ENCODE peak calls at places on chromosomes 12 and 14, in eight cellular contexts. B is lower lobe of right lung, J is A673, U is aorta, L is brain microvascular endothelial cell, Y is cardiac muscle cell, V is upper lobe of right lung, G is psoas muscle. M is an unnamed sample.

GRCh38 chr12:125873031-125873430 is 807.8 kb downstream of the AACS start:
- DNase-seq in L (no peak), V (no peak), B (no peak), Y (no peak), U (no peak), G (no peak), J (no peak), M (no peak)

GRCh38 chr12:12273291-12273957 is 6.6 kb upstream of the LRP6 start:
- DNase-seq in B (no peak), U (no peak), G (no peak), V (no peak), J (no peak), Y (no peak), L (peak; percentile 75), M (no peak)

GRCh38 chr14:36264107-36264506 is 56.3 kb downstream of the MBIP start:
- DNase-seq in Y (no peak), L (no peak), J (no peak), G (no peak), B (no peak), U (no peak), V (no peak), M (no peak)

GRCh38 chr12:42977451-42978230 is 388.1 kb upstream of the PRICKLE1 start:
- DNase-seq in V (no peak), U (no peak), L (no peak), J (peak; percentile 2), G (no peak), Y (no peak), B (no peak), M (no peak)

GRCh38 chr12:31868980-31869379 is 90.2 kb upstream of the RESF1 start:
- DNase-seq in G (no peak), J (peak; percentile 50), Y (peak; percentile 86), L (no peak), V (no peak), B (no peak), U (no peak), M (no peak)

GRCh38 chr12:27711312-27711682 is 665 bp downstream of the MRPS35 start:
- DNase-seq in J (no peak), Y (no peak), L (peak; percentile 5), U (no peak), B (no peak), G (no peak), V (no peak), M (no peak)

GRCh38 chr12:18072723-18073122 is 17.3 kb downstream of the RERGL start:
- DNase-seq in L (no peak), J (no peak), V (no peak), G (no peak), Y (no peak), B (no peak), U (no peak), M (no peak)

GRCh38 chr12:48351022-48351708 is 446 bp upstream of the ZNF641 start:
- DNase-seq in L (peak; percentile 66), J (peak; percentile 44), B (peak; percentile 84), Y (peak; percentile 95), G (peak; percentile 84), U (peak; percentile 91), V (no peak), M (no peak)

GRCh38 chr14:23160924-23161522 is 22.4 kb downstream of the SLC7A8 start:
- DNase-seq in L (peak; percentile 41), J (peak; percentile 69), V (peak; percentile 86), B (peak; percentile 72), G (peak; percentile 51), U (no peak), Y (peak; percentile 95), M (no peak)

DNA sequence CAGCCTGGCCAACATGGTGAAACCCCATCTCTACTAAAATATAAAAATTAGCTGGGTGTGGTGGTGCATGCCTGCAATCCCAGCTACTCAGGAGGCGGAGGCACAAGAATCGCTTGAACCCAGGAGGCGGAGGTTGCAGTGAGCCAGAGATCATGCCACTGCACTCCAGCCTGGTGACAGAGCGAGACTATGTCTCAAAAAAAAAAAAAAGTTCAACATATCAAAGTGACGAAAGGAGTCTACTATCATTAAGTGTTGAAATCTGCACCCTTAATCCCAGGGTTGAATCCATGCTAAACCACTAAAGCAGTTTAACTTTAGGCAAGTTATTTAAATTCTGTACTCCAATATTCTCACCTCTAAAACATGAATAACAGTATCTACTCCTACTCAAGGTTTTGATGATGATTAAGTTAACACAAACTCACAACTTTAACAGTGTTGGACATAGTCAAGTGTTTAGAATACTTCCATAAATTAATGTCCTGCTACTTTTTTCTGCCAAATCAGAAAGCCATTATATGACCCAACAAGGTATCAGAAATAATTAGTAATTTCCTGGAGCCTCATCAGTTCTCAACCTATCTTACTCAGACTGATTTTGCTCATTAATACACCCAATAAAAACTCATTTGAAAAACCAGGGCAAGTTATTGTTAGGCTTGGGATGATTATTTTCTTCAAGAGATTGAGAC is 10.9 kb downstream of the HNRNPC start:
- DNase-seq in G (no peak), L (no peak), J (no peak), V (peak; percentile 68), U (no peak), Y (no peak), B (peak; percentile 59), M (no peak)
- H3K4me3 ChIP-seq in G (peak overlapping the region; percentile 15), L (no peak overlapping the region), J (no peak overlapping the region), V (no peak overlapping the region), U (no peak overlapping the region), Y (no peak overlapping the region), B (no peak overlapping the region), M (no peak overlapping the region)

DNA sequence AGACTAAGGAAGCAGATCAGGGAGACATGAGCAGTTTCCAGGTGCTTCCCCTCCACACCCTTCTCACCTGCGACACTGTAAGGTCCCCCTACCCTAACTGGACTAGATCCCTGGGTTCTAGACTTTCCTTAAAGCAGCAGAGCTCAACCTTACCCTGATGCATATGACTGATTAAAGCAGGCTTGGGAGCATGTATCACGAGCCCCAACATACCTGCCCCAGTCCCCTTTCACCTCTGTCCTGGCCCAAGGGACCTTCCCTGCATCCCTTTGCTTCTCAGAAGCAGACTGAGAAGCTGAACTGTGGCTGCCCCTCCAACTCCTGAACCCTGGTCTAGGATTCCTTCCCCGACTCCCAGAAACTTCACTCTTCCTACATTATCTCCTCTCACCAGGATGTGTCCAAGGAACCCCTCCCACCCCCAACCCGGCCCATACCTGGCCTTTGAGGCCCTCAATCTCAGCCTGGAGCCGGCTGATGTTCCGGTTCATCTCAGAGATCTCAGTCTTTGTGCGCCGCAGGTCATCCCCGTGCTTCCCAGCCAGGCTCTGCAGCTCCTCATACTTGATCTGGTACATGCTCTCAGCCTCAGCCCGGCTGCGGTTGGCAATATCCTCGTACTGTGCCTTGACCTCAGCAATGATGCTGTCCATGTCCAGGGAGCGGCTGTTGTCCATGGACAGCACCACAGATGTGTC is 5.4 kb downstream of the KRT8 start:
- DNase-seq in U (no peak), L (no peak), Y (no peak), J (no peak), V (no peak), B (no peak), G (no peak), M (no peak)
- H3K36me3 ChIP-seq in U (peaks cover 3% of the 10 kb centered on the region), L (no peaks in the 10 kb centered on the region), Y (peaks cover 47% of the 10 kb centered on the region), J (no peaks in the 10 kb centered on the region), V (no peaks in the 10 kb centered on the region), B (peaks cover 23% of the 10 kb centered on the region), G (no peaks in the 10 kb centered on the region), M (no peaks in the 10 kb centered on the region)

DNA sequence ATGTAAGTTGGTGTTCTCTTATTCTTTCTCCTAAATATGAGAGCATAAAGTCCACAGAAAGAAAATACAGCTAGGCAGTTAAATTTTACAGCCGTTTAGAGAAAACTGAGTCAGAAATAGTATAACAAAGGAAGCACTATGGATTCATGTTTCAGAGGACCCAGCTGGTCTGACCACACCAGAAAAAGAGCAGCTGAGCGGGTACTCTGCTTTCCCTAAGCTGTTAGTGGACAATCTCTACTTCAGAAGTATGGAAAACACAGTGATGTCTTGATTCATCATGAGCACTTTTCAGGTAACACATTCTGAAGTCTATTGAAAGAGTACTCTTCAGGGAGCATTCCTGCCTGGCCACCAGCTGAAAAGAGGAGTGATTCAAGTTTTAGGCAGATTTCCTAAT is 12.4 kb downstream of the PPM1H start:
- DNase-seq in J (no peak), B (no peak), G (no peak), V (no peak), U (no peak), Y (no peak), L (no peak), M (no peak)
- H3K27ac ChIP-seq in J (no peak overlapping the region), B (no peak overlapping the region), G (no peak overlapping the region), V (no peak overlapping the region), U (no peak overlapping the region), Y (no peak overlapping the region), L (no peak overlapping the region), M (no peak overlapping the region)

GRCh38 chr12:56723352-56723751 is 1.7 kb downstream of the NACA start:
- DNase-seq in Y (no peak), J (no peak), L (no peak), U (no peak), G (no peak), B (no peak), V (no peak), M (no peak)
- H3K4me3 ChIP-seq in Y (peak overlapping the region; percentile 86), J (peak overlapping the region; percentile 89), L (peak overlapping the region; percentile 83), U (peak overlapping the region; percentile 80), G (peak overlapping the region; percentile 86), B (peak overlapping the region; percentile 87), V (peak overlapping the region; percentile 85), M (peak overlapping the region; percentile 90)

DNA sequence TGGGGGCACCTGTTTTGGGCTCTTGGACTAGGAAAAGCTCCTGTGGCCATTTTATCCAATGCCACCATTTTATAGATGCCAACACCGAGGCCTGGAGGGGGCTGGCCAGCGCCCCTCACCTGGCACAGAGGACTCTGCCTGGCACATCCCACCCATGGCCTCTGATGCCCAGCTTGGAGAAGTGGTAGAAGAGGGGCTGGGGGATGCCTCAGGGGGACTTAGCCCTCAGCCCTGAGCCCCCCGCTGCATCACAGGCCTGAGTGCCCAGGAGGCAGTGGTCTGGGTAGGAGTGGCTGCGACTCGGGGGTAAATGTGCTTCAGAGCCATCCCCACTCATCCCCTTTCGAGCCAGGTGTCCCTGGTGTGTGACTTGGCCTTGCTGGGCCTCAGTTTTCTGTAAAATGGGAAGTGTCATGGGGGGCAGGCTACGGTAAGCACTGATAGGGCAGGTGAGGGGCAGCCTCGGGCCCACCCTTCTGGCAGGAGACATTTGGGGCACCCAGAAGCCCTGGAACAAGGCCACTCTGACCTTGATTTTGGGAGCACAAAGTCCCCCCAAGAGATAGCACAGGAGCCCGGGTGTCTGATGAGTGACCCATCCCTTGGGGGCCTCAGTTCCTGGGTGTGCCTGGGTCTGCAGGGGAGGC is 22.5 kb downstream of the SH2B3 start:
- DNase-seq in J (no peak), U (no peak), B (no peak), Y (no peak), V (no peak), G (no peak), L (no peak), M (no peak)
- H3K36me3 ChIP-seq in J (peaks cover 19% of the 10 kb centered on the region), U (no peaks in the 10 kb centered on the region), B (no peaks in the 10 kb centered on the region), Y (no peaks in the 10 kb centered on the region), V (no peaks in the 10 kb centered on the region), G (no peaks in the 10 kb centered on the region), L (peaks cover 55% of the 10 kb centered on the region), M (no peaks in the 10 kb centered on the region)

GRCh38 chr14:68539839-68540238 is 253.0 kb downstream of the ZFP36L1 start:
- DNase-seq in U (no peak), J (no peak), Y (no peak), B (no peak), L (no peak), G (no peak), V (no peak), M (no peak)
- H3K27ac ChIP-seq in U (no peak overlapping the region), J (no peak overlapping the region), Y (peak overlapping the region; percentile 81), B (no peak overlapping the region), L (no peak overlapping the region), G (peak overlapping the region; percentile 70), V (no peak overlapping the region), M (no peak overlapping the region)

GRCh38 chr14:104709387-104710019 is 14.5 kb upstream of the ADSS1 start:
- DNase-seq in J (no peak), U (no peak), V (no peak), G (no peak), Y (no peak), B (no peak), L (no peak), M (no peak)
- H3K4me3 ChIP-seq in J (no peak overlapping the region), U (no peak overlapping the region), V (no peak overlapping the region), G (no peak overlapping the region), Y (no peak overlapping the region), B (no peak overlapping the region), L (no peak overlapping the region), M (no peak overlapping the region)

GRCh38 chr12:71503579-71504470 is 64.2 kb downstream of the LGR5 start:
- DNase-seq in L (no peak), G (no peak), U (no peak), Y (no peak), J (peak; percentile 85), V (no peak), B (no peak), M (no peak)
- H3K36me3 ChIP-seq in L (no peaks in the 10 kb centered on the region), G (no peaks in the 10 kb centered on the region), U (no peaks in the 10 kb centered on the region), Y (no peaks in the 10 kb centered on the region), J (no peaks in the 10 kb centered on the region), V (no peaks in the 10 kb centered on the region), B (no peaks in the 10 kb centered on the region), M (no peaks in the 10 kb centered on the region)